ENCODE peak calls at places on chromosomes 6 and 20, in six cellular contexts. U is AG04450, F is BJ, M is brain microvascular endothelial cell, O is choroid plexus epithelial cell, Z is heart left ventricle. X is an unnamed sample.
A peak's percentile ranks its signal among the peaks of the same experiment; 100 is the strongest.

GRCh38 chr20:51462566-51463276 is 79.8 kb downstream of the NFATC2 start:
- DNase-seq in U (no peak), F (no peak), M (peak; percentile 62), O (peak; percentile 80), Z (peak; percentile 84), X (no peak)

GRCh38 chr6:52535711-52536423 is 41.0 kb downstream of the TRAM2 start:
- DNase-seq in U (no peak), F (no peak), M (no peak), O (no peak), Z (no peak), X (no peak)

GRCh38 chr6:34084591-34085280 is 61.2 kb downstream of the GRM4 start:
- DNase-seq in U (no peak), F (no peak), M (no peak), O (no peak), Z (no peak), X (no peak)

GRCh38 chr6:44076366-44077200 is 50.7 kb downstream of the MRPL14 start:
- DNase-seq in U (no peak), F (no peak), M (no peak), O (no peak), Z (peak; percentile 76), X (no peak)

GRCh38 chr6:53728570-53729194 is 63.1 kb upstream of the KLHL31 start:
- DNase-seq in U (peak; percentile 11), F (no peak), M (peak; percentile 33), O (peak; percentile 69), Z (peak; percentile 39), X (no peak)

GRCh38 chr20:32702706-32703425 is 29.1 kb upstream of the C20orf203 start:
- DNase-seq in U (no peak), F (no peak), M (no peak), O (no peak), Z (no peak), X (no peak)

GRCh38 chr20:23569570-23569969 is 1.3 kb upstream of the CST9L start:
- DNase-seq in U (no peak), F (no peak), M (no peak), O (no peak), Z (no peak), X (no peak)

GRCh38 chr6:158257781-158258180 is 54.5 kb upstream of the TULP4 start:
- DNase-seq in U (no peak), F (no peak), M (no peak), O (no peak), Z (no peak), X (no peak)

GRCh38 chr6:90483116-90483839 is 103.6 kb downstream of the MAP3K7 start:
- DNase-seq in U (no peak), F (no peak), M (no peak), O (no peak), Z (no peak), X (no peak)

GRCh38 chr6:16766043-16766521 is 4.8 kb upstream of the ATXN1 start:
- DNase-seq in U (no peak), F (peak; percentile 97), M (peak; percentile 95), O (peak; percentile 58), Z (no peak), X (no peak)

GRCh38 chr6:56795852-56796532 is 153.3 kb upstream of the DST start:
- DNase-seq in U (no peak), F (no peak), M (no peak), O (no peak), Z (no peak), X (no peak)

GRCh38 chr6:77633993-77634392 is 18.8 kb upstream of the MEI4 start:
- DNase-seq in U (no peak), F (no peak), M (peak; percentile 70), O (peak; percentile 61), Z (no peak), X (no peak)

GRCh38 chr6:168934856-168935627 is 318.6 kb downstream of the THBS2 start:
- DNase-seq in U (no peak), F (no peak), M (no peak), O (no peak), Z (no peak), X (no peak)

GRCh38 chr6:111794300-111794699 is 79.0 kb downstream of the FYN start:
- DNase-seq in U (no peak), F (no peak), M (no peak), O (no peak), Z (no peak), X (no peak)

GRCh38 chr6:151808331-151809241 is 1.1 kb downstream of the ESR1 start:
- DNase-seq in U (no peak), F (no peak), M (no peak), O (peak; percentile 7), Z (no peak), X (no peak)

GRCh38 chr6:33724281-33725023 is 13.0 kb upstream of the UQCC2 start:
- DNase-seq in U (no peak), F (no peak), M (no peak), O (no peak), Z (no peak), X (no peak)

GRCh38 chr20:19047040-19047950 is 165.1 kb upstream of the SLC24A3 start:
- DNase-seq in U (no peak), F (no peak), M (no peak), O (no peak), Z (peak; percentile 30), X (peak; percentile 76)

GRCh38 chr6:162973975-162974374 is 246.2 kb downstream of the PACRG start:
- DNase-seq in U (no peak), F (no peak), M (no peak), O (no peak), Z (no peak), X (no peak)

GRCh38 chr20:61311656-61312387 is 59.8 kb downstream of the CDH4 start:
- DNase-seq in U (no peak), F (no peak), M (no peak), O (no peak), Z (no peak), X (no peak)

GRCh38 chr6:73180076-73180717 is 45.1 kb downstream of the KHDC1L start:
- DNase-seq in U (no peak), F (no peak), M (no peak), O (no peak), Z (no peak), X (no peak)

GRCh38 chr6:3205913-3206312 is 21.5 kb downstream of the TUBB2B start:
- DNase-seq in U (peak; percentile 47), F (peak; percentile 85), M (peak; percentile 97), O (peak; percentile 99), Z (no peak), X (no peak)

GRCh38 chr6:25670793-25671513 is 18.9 kb downstream of the SCGN start:
- DNase-seq in U (no peak), F (no peak), M (no peak), O (no peak), Z (no peak), X (no peak)

GRCh38 chr20:51703446-51704287 is 64.5 kb downstream of the ATP9A start:
- DNase-seq in U (no peak), F (no peak), M (no peak), O (no peak), Z (no peak), X (no peak)

GRCh38 chr6:137493218-137494038 is 766 bp downstream of the OLIG3 start:
- DNase-seq in U (no peak), F (no peak), M (no peak), O (no peak), Z (no peak), X (no peak)

GRCh38 chr20:63541371-63541770 is 4.2 kb upstream of the PTK6 start:
- DNase-seq in U (no peak), F (no peak), M (no peak), O (no peak), Z (no peak), X (no peak)

GRCh38 chr6:73774311-73774766 is 78.3 kb downstream of the CD109 start:
- DNase-seq in U (peak; percentile 56), F (peak; percentile 79), M (peak; percentile 99), O (peak; percentile 100), Z (peak; percentile 57), X (peak; percentile 77)

GRCh38 chr20:55582498-55582897 is 422.8 kb downstream of the CBLN4 start:
- DNase-seq in U (no peak), F (no peak), M (no peak), O (no peak), Z (no peak), X (no peak)

GRCh38 chr6:42222450-42222849 is 4.8 kb upstream of the MRPS10 start:
- DNase-seq in U (no peak), F (no peak), M (no peak), O (no peak), Z (no peak), X (no peak)

GRCh38 chr6:79167931-79168694 is 66.4 kb downstream of the HMGN3 start:
- DNase-seq in U (no peak), F (no peak), M (peak; percentile 20), O (peak; percentile 64), Z (no peak), X (no peak)

GRCh38 chr20:24017160-24017761 is 28.7 kb upstream of the GGTLC1 start:
- DNase-seq in U (no peak), F (no peak), M (no peak), O (no peak), Z (no peak), X (no peak)

GRCh38 chr6:140897349-140897748 is 1235.4 kb upstream of the GJE1 start:
- DNase-seq in U (no peak), F (no peak), M (no peak), O (no peak), Z (no peak), X (no peak)

GRCh38 chr6:111691345-111692225 is 85.9 kb upstream of the TRAF3IP2 start:
- DNase-seq in U (no peak), F (peak; percentile 88), M (no peak), O (peak; percentile 47), Z (no peak), X (no peak)

GRCh38 chr6:120260713-120261112 is 911.2 kb upstream of the MAN1A1 start:
- DNase-seq in U (no peak), F (no peak), M (no peak), O (no peak), Z (no peak), X (no peak)

GRCh38 chr6:120262354-120262753 is 912.8 kb upstream of the MAN1A1 start:
- DNase-seq in U (no peak), F (no peak), M (no peak), O (no peak), Z (no peak), X (no peak)
- TF ChIP-seq CTCF in U (no peak), F (no peak), M (no peak), O (no peak), Z (no peak), X (no peak)

GRCh38 chr6:136034422-136034821 is 182.9 kb downstream of the PDE7B start:
- DNase-seq in U (no peak), F (no peak), M (no peak), O (no peak), Z (no peak), X (no peak)
- H3K4me3 ChIP-seq in U (no peak overlapping the region), F (no peak overlapping the region), M (no peak overlapping the region), O (no peak overlapping the region), Z (no peak overlapping the region), X (no peak overlapping the region)

GRCh38 chr6:46983007-46983411 is 59.1 kb downstream of the ADGRF1 start:
- DNase-seq in U (no peak), F (peak; percentile 74), M (no peak), O (no peak), Z (no peak), X (peak; percentile 64)
- TF ChIP-seq CTCF in U (no peak), F (peak; percentile 4), M (peak; percentile 16), O (no peak), Z (no peak), X (no peak)

DNA sequence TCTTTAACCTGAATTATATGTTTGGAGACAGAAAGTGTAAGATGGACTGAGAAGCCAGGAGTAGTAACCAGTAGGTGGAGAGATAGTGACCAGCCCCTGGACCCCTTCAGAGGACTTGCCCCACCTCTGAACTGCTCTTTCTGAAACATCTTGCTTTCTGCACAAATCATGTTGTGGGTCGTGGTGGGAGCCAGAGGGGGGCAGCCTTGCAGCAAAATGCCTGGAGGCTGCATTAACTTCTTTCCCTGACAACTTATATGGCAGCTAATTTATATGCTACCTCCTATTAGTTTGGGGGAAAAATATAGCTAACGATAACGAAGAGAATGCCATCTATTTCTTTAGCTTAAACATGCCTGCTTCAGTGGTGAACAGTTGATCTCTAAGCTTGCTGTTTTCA is 859.8 kb downstream of the MAFB start:
- DNase-seq in U (no peak), F (no peak), M (no peak), O (peak; percentile 59), Z (no peak), X (no peak)
- H3K4me3 ChIP-seq in U (no peak overlapping the region), F (no peak overlapping the region), M (no peak overlapping the region), O (no peak overlapping the region), Z (no peak overlapping the region), X (no peak overlapping the region)

X was measured in LNCaP clone FGC.